ENCODE peak calls at places on chromosomes 16 and 17, in four cellular contexts. V, I, U and M are unnamed samples.

GRCh38 chr16:14003119-14003570 is 68.0 kb upstream of the MRTFB start:
- DNase-seq in V (peak), I (no peak), U (peak), M (peak)

GRCh38 chr16:88758944-88759244 is 26.1 kb downstream of the PIEZO1 start:
- DNase-seq in V (no peak), I (no peak), U (no peak), M (no peak)

GRCh38 chr16:57102888-57103879 is 10.8 kb downstream of the CPNE2 start:
- DNase-seq in V (no peak), I (no peak), U (peak), M (peak)

GRCh38 chr17:59425085-59425901 is 93.8 kb downstream of the YPEL2 start:
- DNase-seq in V (no peak), I (no peak), U (no peak), M (no peak)

GRCh38 chr17:8426094-8426720 is 9.5 kb upstream of the NDEL1 start:
- DNase-seq in V (no peak), I (no peak), U (no peak), M (no peak)

GRCh38 chr16:3364774-3365427 is 9.2 kb downstream of the OR2C1 start:
- DNase-seq in V (peak), I (peak), U (peak), M (peak)

GRCh38 chr16:4936181-4936990 is 562 bp downstream of the PPL start:
- DNase-seq in V (peak), I (no peak), U (no peak), M (no peak)

GRCh38 chr16:951660-952301 is 19.0 kb downstream of the LMF1 start:
- DNase-seq in V (no peak), I (no peak), U (no peak), M (no peak)

GRCh38 chr16:2468725-2469398 is 2.2 kb upstream of the NTN3 start:
- DNase-seq in V (no peak), I (peak), U (peak), M (no peak)

GRCh38 chr16:81544691-81545365 is 100.2 kb downstream of the CMIP start:
- DNase-seq in V (no peak), I (peak), U (no peak), M (no peak)

GRCh38 chr16:51053805-51054204 is 97.3 kb downstream of the SALL1 start:
- DNase-seq in V (no peak), I (no peak), U (no peak), M (no peak)

GRCh38 chr17:44220211-44221071 is 966 bp upstream of the UBTF start:
- DNase-seq in V (no peak), I (peak), U (peak), M (no peak)

GRCh38 chr17:1720856-1721386 is 3.6 kb upstream of the WDR81 start:
- DNase-seq in V (peak), I (peak), U (peak), M (no peak)

GRCh38 chr17:39756376-39757079 is 18.8 kb downstream of the GRB7 start:
- DNase-seq in V (no peak), I (no peak), U (no peak), M (no peak)

GRCh38 chr16:70679653-70680494 is 6.0 kb downstream of the MTSS2 start:
- DNase-seq in V (no peak), I (no peak), U (no peak), M (peak)

GRCh38 chr17:68812876-68813584 is 142.2 kb downstream of the ABCA8 start:
- DNase-seq in V (no peak), I (no peak), U (no peak), M (no peak)

GRCh38 chr16:89359296-89360147 is 130.8 kb downstream of the ANKRD11 start:
- DNase-seq in V (no peak), I (no peak), U (no peak), M (no peak)

GRCh38 chr16:69606985-69607384 is 41.2 kb downstream of the NFAT5 start:
- DNase-seq in V (no peak), I (no peak), U (no peak), M (no peak)

GRCh38 chr16:87780385-87780989 is 14.7 kb upstream of the KLHDC4 start:
- DNase-seq in V (peak), I (peak), U (peak), M (no peak)

GRCh38 chr17:17381438-17382059 is 78.4 kb downstream of the NT5M start:
- DNase-seq in V (no peak), I (no peak), U (no peak), M (no peak)

GRCh38 chr16:21159281-21159951 is 942 bp downstream of the LDAF1 start:
- DNase-seq in V (peak), I (peak), U (no peak), M (no peak)

GRCh38 chr17:43406676-43407645 is 8.2 kb downstream of the ARL4D start:
- DNase-seq in V (no peak), I (no peak), U (no peak), M (no peak)

GRCh38 chr16:35691057-35691456 is 2231.6 kb downstream of the TP53TG3F start:
- DNase-seq in V (no peak), I (no peak), U (no peak), M (no peak)

GRCh38 chr17:32264823-32265191 is 825 bp upstream of the RHBDL3 start:
- DNase-seq in V (no peak), I (no peak), U (no peak), M (no peak)

GRCh38 chr17:56978441-56979090 is 635 bp downstream of the SCPEP1 start:
- DNase-seq in V (no peak), I (peak), U (no peak), M (no peak)

GRCh38 chr17:28221751-28222414 is 97.1 kb upstream of the TMEM97 start:
- DNase-seq in V (no peak), I (no peak), U (no peak), M (no peak)

GRCh38 chr17:40452074-40452787 is 9.0 kb downstream of the IGFBP4 start:
- DNase-seq in V (no peak), I (no peak), U (no peak), M (no peak)

GRCh38 chr17:19755821-19756510 is 7.9 kb upstream of the ALDH3A1 start:
- DNase-seq in V (no peak), I (peak), U (no peak), M (no peak)

GRCh38 chr16:87724490-87725291 is 41.1 kb downstream of the KLHDC4 start:
- DNase-seq in V (no peak), I (peak), U (no peak), M (no peak)

GRCh38 chr17:79073016-79073705 is 1.5 kb upstream of the ENGASE start:
- DNase-seq in V (no peak), I (no peak), U (no peak), M (no peak)

GRCh38 chr16:66205287-66206167 is 161.0 kb upstream of the CDH5 start:
- DNase-seq in V (peak), I (no peak), U (no peak), M (no peak)

GRCh38 chr16:2278956-2279800 is 11.3 kb upstream of the RNPS1 start:
- DNase-seq in V (no peak), I (no peak), U (no peak), M (no peak)

GRCh38 chr17:57860414-57860999 is 10.7 kb upstream of the MRPS23 start:
- DNase-seq in V (no peak), I (no peak), U (no peak), M (no peak)